ENCODE peak calls at places on chromosomes 3 and 15, in six cellular contexts. One of them, this sample, is unnamed.

GRCh38 chr3:194592798-194593752 is 40.1 kb downstream of the TMEM44 start:
- DNase-seq in mammary epithelial cell: peak
- DNase-seq in stomach: peak
- DNase-seq in AG04450: peak
- DNase-seq in right atrium auricular region: no peak
- DNase-seq in gastrocnemius medialis: peak
- DNase-seq in this sample: peak

GRCh38 chr15:69725957-69726356 is 273.3 kb downstream of the RPLP1 start:
- DNase-seq in stomach: no peak
- DNase-seq in mammary epithelial cell: no peak
- DNase-seq in gastrocnemius medialis: peak
- DNase-seq in AG04450: no peak
- DNase-seq in right atrium auricular region: no peak
- DNase-seq in this sample: no peak

GRCh38 chr3:134299185-134299887 is 48.7 kb upstream of the RYK start:
- DNase-seq in AG04450: no peak
- DNase-seq in right atrium auricular region: no peak
- DNase-seq in stomach: no peak
- DNase-seq in gastrocnemius medialis: no peak
- DNase-seq in mammary epithelial cell: peak
- DNase-seq in this sample: no peak

GRCh38 chr3:78839710-78840109 is 928.1 kb downstream of the ROBO1 start:
- DNase-seq in stomach: no peak
- DNase-seq in gastrocnemius medialis: no peak
- DNase-seq in right atrium auricular region: no peak
- DNase-seq in AG04450: no peak
- DNase-seq in mammary epithelial cell: no peak
- DNase-seq in this sample: peak

GRCh38 chr3:71805691-71806090 is 20.7 kb upstream of the PROK2 start:
- DNase-seq in stomach: no peak
- DNase-seq in mammary epithelial cell: no peak
- DNase-seq in right atrium auricular region: no peak
- DNase-seq in AG04450: no peak
- DNase-seq in gastrocnemius medialis: no peak
- DNase-seq in this sample: no peak

GRCh38 chr3:150414273-150414672 is 6.2 kb downstream of the TSC22D2 start:
- DNase-seq in mammary epithelial cell: peak
- DNase-seq in gastrocnemius medialis: no peak
- DNase-seq in right atrium auricular region: no peak
- DNase-seq in stomach: no peak
- DNase-seq in AG04450: no peak
- DNase-seq in this sample: peak

GRCh38 chr3:156964562-156964961 is 138.4 kb downstream of the LEKR1 start:
- DNase-seq in mammary epithelial cell: no peak
- DNase-seq in AG04450: no peak
- DNase-seq in right atrium auricular region: no peak
- DNase-seq in stomach: no peak
- DNase-seq in gastrocnemius medialis: no peak
- DNase-seq in this sample: no peak

GRCh38 chr3:125313060-125313635 is 62.0 kb downstream of the ZNF148 start:
- DNase-seq in stomach: no peak
- DNase-seq in mammary epithelial cell: peak
- DNase-seq in right atrium auricular region: no peak
- DNase-seq in AG04450: no peak
- DNase-seq in gastrocnemius medialis: no peak
- DNase-seq in this sample: peak

GRCh38 chr15:91849749-91850161 is 3.8 kb upstream of the SLCO3A1 start:
- DNase-seq in stomach: no peak
- DNase-seq in right atrium auricular region: no peak
- DNase-seq in mammary epithelial cell: peak
- DNase-seq in gastrocnemius medialis: no peak
- DNase-seq in AG04450: no peak
- DNase-seq in this sample: peak

GRCh38 chr3:49416867-49417266 is 4.6 kb downstream of the TCTA start:
- DNase-seq in stomach: no peak
- DNase-seq in gastrocnemius medialis: no peak
- DNase-seq in AG04450: no peak
- DNase-seq in right atrium auricular region: no peak
- DNase-seq in mammary epithelial cell: no peak
- DNase-seq in this sample: no peak

GRCh38 chr15:33955945-33956344 is 12.4 kb upstream of the CHRM5 start:
- DNase-seq in stomach: no peak
- DNase-seq in gastrocnemius medialis: peak
- DNase-seq in right atrium auricular region: no peak
- DNase-seq in AG04450: no peak
- DNase-seq in mammary epithelial cell: no peak
- DNase-seq in this sample: no peak

GRCh38 chr3:128466840-128467541 is at the start of gene DNAJB8:
- DNase-seq in gastrocnemius medialis: no peak
- DNase-seq in stomach: no peak
- DNase-seq in mammary epithelial cell: no peak
- DNase-seq in AG04450: no peak
- DNase-seq in right atrium auricular region: no peak
- DNase-seq in this sample: no peak

GRCh38 chr15:82045179-82045891 is 483 bp downstream of the MEX3B start:
- DNase-seq in mammary epithelial cell: peak
- DNase-seq in right atrium auricular region: peak
- DNase-seq in gastrocnemius medialis: peak
- DNase-seq in stomach: no peak
- DNase-seq in AG04450: no peak
- DNase-seq in this sample: peak

GRCh38 chr3:3038201-3038991 is 71.8 kb downstream of the IL5RA start:
- DNase-seq in AG04450: no peak
- DNase-seq in gastrocnemius medialis: no peak
- DNase-seq in right atrium auricular region: no peak
- DNase-seq in stomach: no peak
- DNase-seq in mammary epithelial cell: no peak
- DNase-seq in this sample: no peak

GRCh38 chr3:168847293-168847883 is 751.7 kb upstream of the GOLIM4 start:
- DNase-seq in AG04450: peak
- DNase-seq in right atrium auricular region: no peak
- DNase-seq in stomach: no peak
- DNase-seq in mammary epithelial cell: peak
- DNase-seq in gastrocnemius medialis: no peak
- DNase-seq in this sample: peak

GRCh38 chr3:13110678-13111116 is 37.5 kb upstream of the IQSEC1 start:
- DNase-seq in AG04450: no peak
- DNase-seq in right atrium auricular region: no peak
- DNase-seq in stomach: no peak
- DNase-seq in mammary epithelial cell: peak
- DNase-seq in gastrocnemius medialis: no peak
- DNase-seq in this sample: no peak

GRCh38 chr15:82655606-82656005 is 8.4 kb upstream of the CPEB1 start:
- DNase-seq in mammary epithelial cell: no peak
- DNase-seq in AG04450: no peak
- DNase-seq in right atrium auricular region: no peak
- DNase-seq in stomach: no peak
- DNase-seq in gastrocnemius medialis: no peak
- DNase-seq in this sample: no peak

GRCh38 chr15:77826006-77826695 is 193.4 kb upstream of the LINGO1 start:
- DNase-seq in AG04450: no peak
- DNase-seq in mammary epithelial cell: no peak
- DNase-seq in right atrium auricular region: no peak
- DNase-seq in gastrocnemius medialis: no peak
- DNase-seq in stomach: no peak
- DNase-seq in this sample: no peak

GRCh38 chr15:66411190-66411589 is 24.5 kb downstream of the MAP2K1 start:
- DNase-seq in gastrocnemius medialis: no peak
- DNase-seq in AG04450: no peak
- DNase-seq in right atrium auricular region: no peak
- DNase-seq in stomach: no peak
- DNase-seq in mammary epithelial cell: no peak
- DNase-seq in this sample: no peak

GRCh38 chr15:41806291-41807181 is 21.4 kb upstream of the JMJD7 start:
- DNase-seq in AG04450: no peak
- DNase-seq in stomach: peak
- DNase-seq in right atrium auricular region: no peak
- DNase-seq in gastrocnemius medialis: no peak
- DNase-seq in mammary epithelial cell: peak
- DNase-seq in this sample: no peak

DNA sequence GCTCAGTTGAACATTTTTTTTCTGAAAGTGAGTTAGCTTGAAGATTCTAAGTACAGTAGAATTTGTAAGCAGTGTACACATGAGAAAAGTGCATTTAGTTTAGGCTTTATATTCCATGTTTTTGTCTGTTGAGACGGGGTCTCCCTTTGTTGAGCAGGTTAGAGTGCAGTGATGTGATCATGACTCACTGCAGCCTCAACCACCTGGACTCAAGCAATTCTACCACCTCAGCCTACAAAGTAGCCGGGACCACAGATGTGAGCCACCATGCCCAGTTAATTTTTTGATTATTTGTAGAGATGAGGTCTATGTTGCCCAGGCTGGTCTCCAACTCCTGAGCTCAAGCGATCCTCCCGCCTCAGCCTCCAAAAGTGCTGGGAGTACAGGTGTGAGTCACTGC is 5.3 kb upstream of the CSNK1G1 start:
- DNase-seq in right atrium auricular region: no peak
- DNase-seq in AG04450: no peak
- DNase-seq in mammary epithelial cell: peak
- DNase-seq in gastrocnemius medialis: no peak
- DNase-seq in stomach: no peak
- DNase-seq in this sample: no peak
- H3K27ac ChIP-seq in right atrium auricular region: no peak
- H3K27ac ChIP-seq in AG04450: no peak
- H3K27ac ChIP-seq in mammary epithelial cell: no peak
- H3K27ac ChIP-seq in gastrocnemius medialis: no peak
- H3K27ac ChIP-seq in stomach: no peak
- H3K27ac ChIP-seq in this sample: no peak

GRCh38 chr3:16390581-16390980 is 122.9 kb downstream of the RFTN1 start:
- DNase-seq in mammary epithelial cell: no peak
- DNase-seq in right atrium auricular region: no peak
- DNase-seq in stomach: no peak
- DNase-seq in AG04450: no peak
- DNase-seq in gastrocnemius medialis: no peak
- DNase-seq in this sample: no peak

GRCh38 chr3:16391936-16392536 is 121.5 kb downstream of the RFTN1 start:
- DNase-seq in stomach: no peak
- DNase-seq in right atrium auricular region: no peak
- DNase-seq in gastrocnemius medialis: no peak
- DNase-seq in mammary epithelial cell: no peak
- DNase-seq in AG04450: no peak
- DNase-seq in this sample: no peak

GRCh38 chr3:16385151-16385550 is 120.1 kb downstream of the OXNAD1 start:
- DNase-seq in AG04450: peak
- DNase-seq in stomach: no peak
- DNase-seq in gastrocnemius medialis: no peak
- DNase-seq in mammary epithelial cell: no peak
- DNase-seq in right atrium auricular region: no peak
- DNase-seq in this sample: no peak

GRCh38 chr3:16386536-16386935 is 121.5 kb downstream of the OXNAD1 start:
- DNase-seq in right atrium auricular region: no peak
- DNase-seq in AG04450: no peak
- DNase-seq in stomach: no peak
- DNase-seq in mammary epithelial cell: peak
- DNase-seq in gastrocnemius medialis: no peak
- DNase-seq in this sample: no peak

GRCh38 chr3:16388850-16389411 is 123.9 kb downstream of the OXNAD1 start:
- DNase-seq in stomach: no peak
- DNase-seq in gastrocnemius medialis: no peak
- DNase-seq in AG04450: peak
- DNase-seq in right atrium auricular region: no peak
- DNase-seq in mammary epithelial cell: no peak
- DNase-seq in this sample: peak
- H3K27ac ChIP-seq in stomach: peak
- H3K27ac ChIP-seq in gastrocnemius medialis: no peak
- H3K27ac ChIP-seq in AG04450: no peak
- H3K27ac ChIP-seq in right atrium auricular region: peak
- H3K27ac ChIP-seq in mammary epithelial cell: no peak
- H3K27ac ChIP-seq in this sample: no peak

DNA sequence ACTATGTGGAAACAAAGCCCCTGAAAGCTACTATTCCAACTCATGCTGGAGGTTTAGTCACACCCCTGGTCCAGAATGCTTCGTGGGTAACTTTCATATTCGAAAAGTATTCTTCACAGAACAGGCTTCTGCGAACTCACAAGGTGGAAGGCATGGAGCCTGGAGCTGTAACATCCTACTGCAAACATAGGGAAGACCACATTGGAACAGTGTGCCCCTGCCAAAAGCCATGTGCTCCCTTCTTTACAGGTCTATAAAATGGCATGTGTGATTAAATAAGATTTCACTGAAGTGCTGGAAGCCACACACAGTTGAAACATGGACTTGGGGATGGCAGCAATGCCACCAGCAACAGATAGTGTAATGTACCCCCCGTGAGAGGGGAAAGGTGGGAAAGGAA is 105.9 kb downstream of the GREM1 start:
- DNase-seq in stomach: no peak
- DNase-seq in AG04450: no peak
- DNase-seq in gastrocnemius medialis: no peak
- DNase-seq in right atrium auricular region: no peak
- DNase-seq in mammary epithelial cell: no peak
- DNase-seq in this sample: no peak
- H3K27ac ChIP-seq in stomach: no peak
- H3K27ac ChIP-seq in AG04450: no peak
- H3K27ac ChIP-seq in gastrocnemius medialis: no peak
- H3K27ac ChIP-seq in right atrium auricular region: no peak
- H3K27ac ChIP-seq in mammary epithelial cell: no peak
- H3K27ac ChIP-seq in this sample: peak

DNA sequence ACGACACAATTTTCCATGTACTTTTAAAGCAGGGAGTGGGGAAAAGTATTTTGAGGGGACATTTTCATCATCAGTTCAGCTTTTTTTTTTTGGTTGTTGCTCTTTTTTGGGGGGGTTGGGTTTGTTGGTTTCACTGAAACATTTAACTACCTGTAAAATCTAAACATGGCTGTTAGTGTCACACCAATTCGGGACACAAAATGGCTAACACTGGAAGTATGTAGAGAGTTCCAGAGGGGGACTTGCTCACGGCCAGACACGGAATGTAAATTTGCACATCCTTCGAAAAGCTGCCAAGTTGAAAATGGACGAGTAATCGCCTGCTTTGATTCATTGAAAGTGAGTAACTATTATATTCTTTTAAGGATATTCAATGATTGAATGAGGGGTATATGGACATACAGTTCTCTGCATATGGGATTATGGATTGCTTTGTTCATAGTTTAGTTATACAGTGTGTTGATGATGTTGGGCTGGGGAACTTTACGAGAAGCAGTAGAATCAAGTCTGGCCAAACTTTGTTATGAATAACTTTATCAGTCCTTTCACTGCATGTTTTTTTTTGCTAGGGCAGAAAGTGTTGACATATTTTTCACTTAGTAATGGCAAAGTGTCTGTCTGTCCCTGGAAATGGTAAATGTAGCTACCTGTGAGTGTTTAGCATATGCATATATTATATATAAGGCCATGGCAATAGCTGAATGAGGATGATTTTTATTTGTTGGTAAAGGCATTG is 31.5 kb downstream of the MBNL1 start:
- DNase-seq in AG04450: no peak
- DNase-seq in mammary epithelial cell: no peak
- DNase-seq in right atrium auricular region: no peak
- DNase-seq in gastrocnemius medialis: peak
- DNase-seq in stomach: no peak
- DNase-seq in this sample: no peak
- H3K27ac ChIP-seq in AG04450: no peak
- H3K27ac ChIP-seq in mammary epithelial cell: peak
- H3K27ac ChIP-seq in right atrium auricular region: peak
- H3K27ac ChIP-seq in gastrocnemius medialis: peak
- H3K27ac ChIP-seq in stomach: peak
- H3K27ac ChIP-seq in this sample: peak

This sample was measured in astrocyte.